ENCODE peak calls at places on chromosomes 5 and 9, in seven cellular contexts. X is fibroblast of lung; G is right atrium auricular region; P is CD4-positive, alpha-beta T cell; S is glutamatergic neuron; L is MCF 10A; M is A549. C is an unnamed sample.

GRCh38 chr9:14441976-14442651 is 128.2 kb upstream of the NFIB start:
- DNase-seq in P (no peak), S (peak; percentile 68), M (peak; percentile 82), L (peak; percentile 22), X (no peak), G (no peak), C (no peak)

GRCh38 chr9:81855538-81855937 is 72.7 kb upstream of the SPATA31D4 start:
- DNase-seq in P (no peak), L (peak; percentile 27), S (no peak), X (peak; percentile 79), G (no peak), M (peak; percentile 44), C (no peak)

GRCh38 chr5:135821061-135821781 is 13.2 kb upstream of the SLC25A48 start:
- DNase-seq in M (no peak), G (no peak), P (no peak), S (no peak), X (peak; percentile 8), L (peak; percentile 49), C (no peak)

GRCh38 chr5:113331201-113331551 is 103.6 kb downstream of the TSSK1B start:
- DNase-seq in P (no peak), S (no peak), M (no peak), X (peak; percentile 76), G (no peak), L (peak; percentile 82), C (no peak)

GRCh38 chr5:67414712-67415111 is 218.1 kb upstream of the CD180 start:
- DNase-seq in M (no peak), G (no peak), X (peak; percentile 81), P (no peak), S (no peak), L (peak; percentile 48), C (no peak)

GRCh38 chr9:5626727-5627634 is 1.9 kb upstream of the RIC1 start:
- DNase-seq in S (no peak), M (peak; percentile 17), X (peak; percentile 73), L (peak; percentile 81), G (peak; percentile 63), P (peak; percentile 9), C (no peak)

GRCh38 chr5:152380415-152381123 is 24.5 kb downstream of the NMUR2 start:
- DNase-seq in G (no peak), M (no peak), P (no peak), X (no peak), S (no peak), L (no peak), C (no peak)

GRCh38 chr5:174354571-174354970 is 309.1 kb downstream of the NSG2 start:
- DNase-seq in G (no peak), S (no peak), M (no peak), L (no peak), P (no peak), X (peak; percentile 78), C (no peak)

GRCh38 chr9:129983891-129984290 is 59.1 kb downstream of the FNBP1 start:
- DNase-seq in X (peak; percentile 80), M (no peak), P (no peak), S (no peak), G (no peak), L (peak; percentile 43), C (no peak)

GRCh38 chr9:18385676-18386075 is 88.3 kb upstream of the ADAMTSL1 start:
- DNase-seq in P (no peak), L (no peak), X (peak; percentile 52), G (no peak), S (no peak), M (no peak), C (no peak)

GRCh38 chr5:10987881-10988504 is 227.0 kb upstream of the DAP start:
- DNase-seq in S (peak; percentile 90), X (peak; percentile 10), P (peak; percentile 39), L (peak; percentile 70), M (peak; percentile 56), G (peak; percentile 71), C (peak; percentile 57)

GRCh38 chr5:112228672-112229071 is 190.4 kb downstream of the EPB41L4A start:
- DNase-seq in P (no peak), L (peak; percentile 87), S (no peak), X (peak; percentile 78), M (peak; percentile 90), G (peak; percentile 73), C (no peak)

GRCh38 chr5:117488976-117489500 is 914.4 kb upstream of the SEMA6A start:
- DNase-seq in P (no peak), L (no peak), X (no peak), G (no peak), M (no peak), S (no peak), C (no peak)

GRCh38 chr5:130102995-130103394 is 198.7 kb downstream of the CHSY3 start:
- DNase-seq in G (no peak), L (no peak), X (peak; percentile 32), P (no peak), S (no peak), M (no peak), C (no peak)

GRCh38 chr5:134161712-134162395 is 14.9 kb downstream of the SKP1 start:
- DNase-seq in L (no peak), M (no peak), G (no peak), X (no peak), S (no peak), P (no peak), C (no peak)

GRCh38 chr9:106862946-106863740 is at the start of gene ZNF462:
- DNase-seq in G (peak; percentile 62), P (no peak), L (peak; percentile 73), S (peak; percentile 53), X (peak; percentile 86), M (peak; percentile 63), C (no peak)

GRCh38 chr5:123875444-123876264 is 363.7 kb downstream of the CSNK1G3 start:
- DNase-seq in M (peak; percentile 11), S (peak; percentile 23), L (no peak), G (no peak), P (no peak), X (no peak), C (no peak)

GRCh38 chr5:134227259-134227658 is 1.4 kb upstream of the PPP2CA start:
- DNase-seq in M (peak; percentile 64), G (no peak), X (peak; percentile 23), L (peak; percentile 12), S (peak; percentile 43), P (no peak), C (no peak)

GRCh38 chr5:135026645-135027317 is 7.2 kb downstream of the PITX1 start:
- DNase-seq in L (no peak), G (no peak), P (no peak), S (no peak), X (no peak), M (no peak), C (no peak)

GRCh38 chr9:102124465-102124864 is 386.0 kb upstream of the GRIN3A start:
- DNase-seq in M (no peak), P (no peak), L (no peak), S (no peak), G (no peak), X (no peak), C (no peak)

GRCh38 chr9:68991457-68991856 is 22.5 kb downstream of the PRKACG start:
- DNase-seq in L (no peak), X (no peak), G (no peak), S (no peak), P (no peak), M (no peak), C (no peak)

GRCh38 chr9:78821126-78821822 is 524.3 kb downstream of the PSAT1 start:
- DNase-seq in P (no peak), S (no peak), X (peak; percentile 19), M (peak; percentile 52), G (no peak), L (peak; percentile 54), C (no peak)

GRCh38 chr9:21591221-21592062 is 109.3 kb upstream of the IFNE start:
- DNase-seq in M (peak; percentile 99), L (peak; percentile 89), S (no peak), G (peak; percentile 87), X (peak; percentile 100), P (peak; percentile 2), C (no peak)

GRCh38 chr9:70618784-70619183 is 204.3 kb upstream of the KLF9 start:
- DNase-seq in P (no peak), X (no peak), L (no peak), S (no peak), G (no peak), M (no peak), C (no peak)

GRCh38 chr9:112844771-112845542 is 45.7 kb downstream of the SLC46A2 start:
- DNase-seq in P (peak; percentile 62), L (peak; percentile 70), S (peak; percentile 87), M (peak; percentile 70), G (peak; percentile 89), X (peak; percentile 52), C (peak; percentile 73)

GRCh38 chr9:99003308-99003707 is 59.6 kb downstream of the COL15A1 start:
- DNase-seq in G (peak; percentile 42), L (no peak), P (no peak), X (no peak), S (no peak), M (no peak), C (no peak)
- TF ChIP-seq CTCF in G (no peak), L (no peak), P (no peak), X (no peak), S (no peak), M (no peak), C (no peak)

DNA sequence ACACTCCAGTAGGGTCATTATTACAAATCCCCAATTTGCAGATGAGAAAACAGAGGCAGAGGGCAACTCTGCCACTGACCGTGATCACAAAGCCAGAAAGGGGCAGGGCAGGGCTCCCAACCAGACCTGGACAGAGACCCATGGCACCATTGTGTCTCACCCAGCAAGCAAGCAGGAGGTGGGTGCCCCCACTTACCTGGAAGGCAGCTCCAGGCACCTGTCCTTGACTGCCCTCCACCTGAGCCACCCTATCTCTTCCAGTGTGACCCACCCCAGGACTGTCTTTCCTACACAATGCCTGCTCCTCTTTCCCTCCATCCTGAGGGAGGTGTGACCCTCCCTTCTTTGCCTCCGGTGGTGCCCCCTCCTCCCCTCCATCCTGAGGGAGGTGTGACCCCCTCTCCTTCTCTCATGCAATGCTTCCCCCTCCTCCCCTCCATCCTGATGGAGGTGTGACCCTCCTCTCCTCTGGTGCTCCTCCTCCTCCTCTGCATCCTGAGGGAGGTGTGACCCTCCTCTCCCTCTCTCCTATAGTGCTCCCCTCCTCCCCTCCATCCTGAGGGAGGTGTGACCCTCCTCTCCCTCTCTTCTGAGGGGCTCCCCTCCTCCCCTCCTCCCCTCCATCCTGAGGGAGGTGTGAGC is 198.0 kb downstream of the MED10 start:
- DNase-seq in M (no peak), P (no peak), G (no peak), L (no peak), S (no peak), X (no peak), C (no peak)
- TF ChIP-seq CTCF in M (no peak), P (no peak), G (no peak), L (no peak), S (no peak), X (no peak), C (no peak)

GRCh38 chr9:118594428-118594827 is 774.8 kb downstream of the BRINP1 start:
- DNase-seq in G (no peak), P (no peak), X (no peak), L (no peak), M (no peak), S (no peak), C (no peak)

GRCh38 chr9:118596374-118597015 is 772.7 kb downstream of the BRINP1 start:
- DNase-seq in G (no peak), X (peak; percentile 54), M (no peak), S (no peak), L (no peak), P (no peak), C (no peak)

GRCh38 chr9:118595719-118596305 is 773.4 kb downstream of the BRINP1 start:
- DNase-seq in L (peak; percentile 73), S (peak; percentile 43), M (peak; percentile 65), X (peak; percentile 48), G (no peak), P (no peak), C (no peak)
- TF ChIP-seq CTCF in L (peak; percentile 57), S (no peak), M (peak; percentile 67), X (no peak), G (peak; percentile 53), P (no peak), C (no peak)

GRCh38 chr9:2066312-2067273 is 51.4 kb downstream of the SMARCA2 start:
- DNase-seq in S (no peak), L (no peak), P (no peak), G (no peak), X (peak; percentile 43), M (peak; percentile 24), C (no peak)
- TF ChIP-seq CTCF in S (no peak), L (no peak), P (peak; percentile 63), G (peak; percentile 51), X (no peak), M (peak; percentile 5), C (no peak)

C was measured in natural killer cell.